ENCODE peak calls at places on chromosomes 2 and 18, in five cellular contexts. One of them, this sample, is unnamed. For H3K4me1, the result is how much of the 10 kb centered on the place peaks cover.

GRCh38 chr2:25098558-25099486 is 56.9 kb downstream of the EFR3B start:
- DNase-seq in left ventricle myocardium inferior: no peak
- DNase-seq in tibial artery: no peak
- DNase-seq in CD8-positive, alpha-beta memory T cell: no peak
- DNase-seq in endodermal cell: no peak
- DNase-seq in this sample: peak

GRCh38 chr2:69582582-69583176 is 60.9 kb downstream of the AAK1 start:
- DNase-seq in CD8-positive, alpha-beta memory T cell: peak
- DNase-seq in endodermal cell: no peak
- DNase-seq in left ventricle myocardium inferior: no peak
- DNase-seq in tibial artery: no peak
- DNase-seq in this sample: no peak

GRCh38 chr2:128493880-128494279 is 175.2 kb upstream of the HS6ST1 start:
- DNase-seq in left ventricle myocardium inferior: no peak
- DNase-seq in endodermal cell: peak
- DNase-seq in tibial artery: no peak
- DNase-seq in CD8-positive, alpha-beta memory T cell: no peak
- DNase-seq in this sample: no peak

GRCh38 chr2:17799301-17800126 is 16.7 kb upstream of the MSGN1 start:
- DNase-seq in tibial artery: no peak
- DNase-seq in left ventricle myocardium inferior: no peak
- DNase-seq in CD8-positive, alpha-beta memory T cell: no peak
- DNase-seq in endodermal cell: no peak
- DNase-seq in this sample: peak

GRCh38 chr2:218406949-218407703 is 7.5 kb downstream of the CTDSP1 start:
- DNase-seq in endodermal cell: peak
- DNase-seq in left ventricle myocardium inferior: peak
- DNase-seq in CD8-positive, alpha-beta memory T cell: peak
- DNase-seq in tibial artery: peak
- DNase-seq in this sample: peak

GRCh38 chr2:3536682-3537632 is 17.6 kb upstream of the ADI1 start:
- DNase-seq in endodermal cell: peak
- DNase-seq in left ventricle myocardium inferior: peak
- DNase-seq in tibial artery: peak
- DNase-seq in CD8-positive, alpha-beta memory T cell: peak
- DNase-seq in this sample: peak

GRCh38 chr2:179825494-179825893 is 35.9 kb downstream of the ZNF385B start:
- DNase-seq in left ventricle myocardium inferior: no peak
- DNase-seq in CD8-positive, alpha-beta memory T cell: no peak
- DNase-seq in endodermal cell: no peak
- DNase-seq in tibial artery: no peak
- DNase-seq in this sample: no peak

GRCh38 chr2:61178603-61179545 is 16.9 kb downstream of the C2orf74 start:
- DNase-seq in endodermal cell: no peak
- DNase-seq in left ventricle myocardium inferior: no peak
- DNase-seq in CD8-positive, alpha-beta memory T cell: no peak
- DNase-seq in tibial artery: no peak
- DNase-seq in this sample: peak

GRCh38 chr2:53283326-53283725 is 484.3 kb upstream of the CHAC2 start:
- DNase-seq in left ventricle myocardium inferior: no peak
- DNase-seq in tibial artery: no peak
- DNase-seq in CD8-positive, alpha-beta memory T cell: no peak
- DNase-seq in endodermal cell: no peak
- DNase-seq in this sample: no peak

GRCh38 chr2:200310545-200310971 is 4.1 kb downstream of the SPATS2L start:
- DNase-seq in tibial artery: no peak
- DNase-seq in left ventricle myocardium inferior: no peak
- DNase-seq in CD8-positive, alpha-beta memory T cell: no peak
- DNase-seq in endodermal cell: no peak
- DNase-seq in this sample: no peak

GRCh38 chr2:227095346-227095745 is 68.7 kb downstream of the COL4A4 start:
- DNase-seq in left ventricle myocardium inferior: no peak
- DNase-seq in endodermal cell: no peak
- DNase-seq in CD8-positive, alpha-beta memory T cell: no peak
- DNase-seq in tibial artery: no peak
- DNase-seq in this sample: no peak

GRCh38 chr2:166057363-166058169 is 70.3 kb downstream of the SCN1A start:
- DNase-seq in CD8-positive, alpha-beta memory T cell: no peak
- DNase-seq in endodermal cell: no peak
- DNase-seq in left ventricle myocardium inferior: no peak
- DNase-seq in tibial artery: no peak
- DNase-seq in this sample: no peak

GRCh38 chr18:49020621-49021021 is 69.9 kb upstream of the SMAD7 start:
- DNase-seq in endodermal cell: peak
- DNase-seq in left ventricle myocardium inferior: no peak
- DNase-seq in CD8-positive, alpha-beta memory T cell: no peak
- DNase-seq in tibial artery: no peak
- DNase-seq in this sample: no peak

GRCh38 chr18:68722807-68723206 is 7.9 kb upstream of the TMX3 start:
- DNase-seq in endodermal cell: no peak
- DNase-seq in left ventricle myocardium inferior: no peak
- DNase-seq in CD8-positive, alpha-beta memory T cell: no peak
- DNase-seq in tibial artery: no peak
- DNase-seq in this sample: no peak

GRCh38 chr18:23970161-23971153 is 44.1 kb upstream of the TTC39C start:
- DNase-seq in tibial artery: no peak
- DNase-seq in left ventricle myocardium inferior: no peak
- DNase-seq in endodermal cell: no peak
- DNase-seq in CD8-positive, alpha-beta memory T cell: peak
- DNase-seq in this sample: no peak

GRCh38 chr2:69564604-69565003 is 78.9 kb downstream of the AAK1 start:
- DNase-seq in left ventricle myocardium inferior: no peak
- DNase-seq in endodermal cell: no peak
- DNase-seq in CD8-positive, alpha-beta memory T cell: no peak
- DNase-seq in tibial artery: no peak
- DNase-seq in this sample: no peak

GRCh38 chr2:138922973-138923563 is 142.9 kb upstream of the NXPH2 start:
- DNase-seq in endodermal cell: no peak
- DNase-seq in left ventricle myocardium inferior: no peak
- DNase-seq in CD8-positive, alpha-beta memory T cell: no peak
- DNase-seq in tibial artery: no peak
- DNase-seq in this sample: no peak

GRCh38 chr2:36695746-36696415 is 626 bp upstream of the VIT start:
- DNase-seq in endodermal cell: peak
- DNase-seq in tibial artery: no peak
- DNase-seq in left ventricle myocardium inferior: no peak
- DNase-seq in CD8-positive, alpha-beta memory T cell: no peak
- DNase-seq in this sample: peak

GRCh38 chr2:156703628-156704027 is 267.4 kb downstream of the GPD2 start:
- DNase-seq in tibial artery: no peak
- DNase-seq in left ventricle myocardium inferior: no peak
- DNase-seq in CD8-positive, alpha-beta memory T cell: no peak
- DNase-seq in endodermal cell: no peak
- DNase-seq in this sample: no peak

GRCh38 chr2:11573418-11574175 is 39.8 kb downstream of the GREB1 start:
- DNase-seq in CD8-positive, alpha-beta memory T cell: no peak
- DNase-seq in left ventricle myocardium inferior: no peak
- DNase-seq in tibial artery: no peak
- DNase-seq in endodermal cell: peak
- DNase-seq in this sample: peak

GRCh38 chr18:34626404-34627137 is 83.5 kb upstream of the DTNA start:
- DNase-seq in endodermal cell: no peak
- DNase-seq in left ventricle myocardium inferior: no peak
- DNase-seq in CD8-positive, alpha-beta memory T cell: no peak
- DNase-seq in tibial artery: no peak
- DNase-seq in this sample: no peak

GRCh38 chr18:63162271-63163014 is 157.1 kb downstream of the BCL2 start:
- DNase-seq in left ventricle myocardium inferior: no peak
- DNase-seq in CD8-positive, alpha-beta memory T cell: no peak
- DNase-seq in tibial artery: no peak
- DNase-seq in endodermal cell: no peak
- DNase-seq in this sample: no peak

GRCh38 chr18:58136865-58137264 is 92.8 kb downstream of the NEDD4L start:
- DNase-seq in left ventricle myocardium inferior: no peak
- DNase-seq in tibial artery: no peak
- DNase-seq in CD8-positive, alpha-beta memory T cell: no peak
- DNase-seq in endodermal cell: no peak
- DNase-seq in this sample: no peak

GRCh38 chr2:50661682-50662081 is 370.2 kb downstream of the NRXN1 start:
- DNase-seq in tibial artery: no peak
- DNase-seq in left ventricle myocardium inferior: no peak
- DNase-seq in endodermal cell: no peak
- DNase-seq in CD8-positive, alpha-beta memory T cell: no peak
- DNase-seq in this sample: no peak

GRCh38 chr2:50658883-50659282 is 373.0 kb downstream of the NRXN1 start:
- DNase-seq in left ventricle myocardium inferior: no peak
- DNase-seq in endodermal cell: no peak
- DNase-seq in CD8-positive, alpha-beta memory T cell: no peak
- DNase-seq in tibial artery: no peak
- DNase-seq in this sample: no peak
- H3K27ac ChIP-seq in left ventricle myocardium inferior: no peak
- H3K27ac ChIP-seq in endodermal cell: no peak
- H3K27ac ChIP-seq in CD8-positive, alpha-beta memory T cell: no peak
- H3K27ac ChIP-seq in tibial artery: no peak
- H3K27ac ChIP-seq in this sample: no peak

DNA sequence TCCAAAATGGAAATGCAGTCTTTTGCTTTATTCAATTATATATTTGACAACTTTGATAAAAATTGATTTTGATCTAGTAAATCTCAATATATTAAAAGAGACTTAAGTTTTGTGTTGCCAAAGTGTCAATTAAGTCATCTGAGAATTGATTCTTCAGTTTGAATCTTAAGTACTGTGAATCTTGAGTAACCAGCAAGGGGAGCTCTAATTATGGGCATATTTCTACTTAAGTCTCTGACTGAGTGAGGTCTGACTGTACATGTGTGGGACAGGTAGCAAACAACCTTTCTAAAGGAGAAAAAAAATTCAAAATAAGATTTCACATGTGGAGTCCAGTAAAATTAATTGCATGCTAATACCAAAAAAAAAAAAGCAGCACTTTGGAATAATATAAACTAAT is 503.7 kb upstream of the SLC8A1 start:
- DNase-seq in tibial artery: no peak
- DNase-seq in endodermal cell: no peak
- DNase-seq in left ventricle myocardium inferior: no peak
- DNase-seq in CD8-positive, alpha-beta memory T cell: no peak
- DNase-seq in this sample: no peak
- H3K4me1 ChIP-seq in tibial artery: under half
- H3K4me1 ChIP-seq in endodermal cell: under half
- H3K4me1 ChIP-seq in left ventricle myocardium inferior: under half
- H3K4me1 ChIP-seq in CD8-positive, alpha-beta memory T cell: under half
- H3K4me1 ChIP-seq in this sample: under half

GRCh38 chr2:160561551-160562280 is 68.1 kb upstream of the RBMS1 start:
- DNase-seq in left ventricle myocardium inferior: no peak
- DNase-seq in tibial artery: no peak
- DNase-seq in endodermal cell: no peak
- DNase-seq in CD8-positive, alpha-beta memory T cell: no peak
- DNase-seq in this sample: no peak
- H3K4me3 ChIP-seq in left ventricle myocardium inferior: no peak
- H3K4me3 ChIP-seq in tibial artery: no peak
- H3K4me3 ChIP-seq in endodermal cell: no peak
- H3K4me3 ChIP-seq in CD8-positive, alpha-beta memory T cell: no peak
- H3K4me3 ChIP-seq in this sample: no peak

GRCh38 chr2:40087927-40088326 is 308.9 kb upstream of the THUMPD2 start:
- DNase-seq in endodermal cell: no peak
- DNase-seq in tibial artery: no peak
- DNase-seq in CD8-positive, alpha-beta memory T cell: no peak
- DNase-seq in left ventricle myocardium inferior: no peak
- DNase-seq in this sample: no peak

GRCh38 chr2:40087434-40087833 is 308.4 kb upstream of the THUMPD2 start:
- DNase-seq in tibial artery: no peak
- DNase-seq in CD8-positive, alpha-beta memory T cell: no peak
- DNase-seq in left ventricle myocardium inferior: no peak
- DNase-seq in endodermal cell: no peak
- DNase-seq in this sample: no peak

DNA sequence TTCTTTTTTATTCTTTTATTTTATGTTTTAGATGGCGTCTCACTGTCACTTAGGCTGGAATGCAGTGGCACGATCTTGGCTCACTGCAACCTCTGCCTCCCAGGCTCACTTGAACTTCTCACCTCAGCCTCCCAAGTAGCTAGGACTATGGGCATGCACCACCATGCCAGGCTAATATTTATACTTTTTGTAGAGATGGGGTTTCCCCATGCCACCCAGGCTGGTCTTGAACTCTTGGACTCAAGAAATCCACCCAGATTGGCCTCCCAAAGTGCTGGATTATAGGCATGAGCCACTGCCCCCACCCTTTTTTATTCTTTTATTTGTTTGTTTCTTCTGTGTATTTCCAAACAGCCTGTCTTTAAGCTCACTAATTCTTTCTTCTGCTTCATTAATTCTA is 306.7 kb upstream of the THUMPD2 start:
- DNase-seq in CD8-positive, alpha-beta memory T cell: no peak
- DNase-seq in endodermal cell: no peak
- DNase-seq in tibial artery: no peak
- DNase-seq in left ventricle myocardium inferior: no peak
- DNase-seq in this sample: no peak
- H3K27ac ChIP-seq in CD8-positive, alpha-beta memory T cell: no peak
- H3K27ac ChIP-seq in endodermal cell: no peak
- H3K27ac ChIP-seq in tibial artery: no peak
- H3K27ac ChIP-seq in left ventricle myocardium inferior: no peak
- H3K27ac ChIP-seq in this sample: no peak

DNA sequence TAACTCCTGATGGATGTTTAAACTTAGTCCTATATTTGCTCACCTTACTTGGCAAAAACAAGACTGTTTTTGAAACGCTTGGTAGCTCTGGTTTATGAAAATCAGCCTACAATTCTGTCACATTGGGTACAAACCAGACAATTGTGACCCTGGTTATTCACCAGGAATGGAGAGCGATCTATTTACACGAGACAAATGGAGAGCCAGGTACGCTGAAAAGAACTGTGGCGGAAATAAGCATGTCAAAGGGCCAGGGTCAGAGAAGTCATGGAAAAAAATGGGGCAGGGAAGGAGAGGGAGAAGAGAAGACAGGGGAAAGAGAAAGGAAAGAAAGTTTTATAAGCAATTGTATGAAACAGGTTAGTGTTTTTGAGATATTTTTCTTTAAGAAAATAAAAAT is 119.5 kb upstream of the ZFP36L2 start:
- DNase-seq in endodermal cell: no peak
- DNase-seq in left ventricle myocardium inferior: no peak
- DNase-seq in tibial artery: no peak
- DNase-seq in CD8-positive, alpha-beta memory T cell: no peak
- DNase-seq in this sample: no peak
- H3K4me1 ChIP-seq in endodermal cell: under half
- H3K4me1 ChIP-seq in left ventricle myocardium inferior: half or more
- H3K4me1 ChIP-seq in tibial artery: under half
- H3K4me1 ChIP-seq in CD8-positive, alpha-beta memory T cell: under half
- H3K4me1 ChIP-seq in this sample: half or more